ENCODE peak calls at places on chromosomes 3 and 15, in five cellular contexts. S is K562, O is H1, K is GM12878, B is HCT116. F is an unnamed sample.

GRCh38 chr3:28286595-28286994 is 45.2 kb downstream of the CMC1 start:
- DNase-seq in S (peak), O (no peak), K (peak), B (peak), F (peak)

GRCh38 chr3:63905731-63906620 is 6.2 kb downstream of the SCAANT1 start:
- DNase-seq in S (no peak), O (no peak), K (no peak), B (no peak), F (no peak)

GRCh38 chr3:52792413-52792812 is 2.2 kb upstream of the ITIH3 start:
- DNase-seq in S (peak), O (peak), K (no peak), B (no peak), F (no peak)

GRCh38 chr3:185988816-185989175 is 51.0 kb upstream of the TRA2B start:
- DNase-seq in S (no peak), O (no peak), K (no peak), B (no peak), F (no peak)

GRCh38 chr3:60045686-60046085 is 995.9 kb upstream of the CFAP20DC start:
- DNase-seq in S (no peak), O (no peak), K (no peak), B (no peak), F (no peak)

GRCh38 chr3:148992635-148993230 is 1.4 kb downstream of the GYG1 start:
- DNase-seq in S (no peak), O (no peak), K (no peak), B (no peak), F (no peak)

GRCh38 chr15:75363786-75364185 is 4.6 kb downstream of the MAN2C1 start:
- DNase-seq in S (no peak), O (no peak), K (no peak), B (no peak), F (no peak)

GRCh38 chr3:61875976-61876671 is 314.8 kb downstream of the PTPRG start:
- DNase-seq in S (no peak), O (no peak), K (no peak), B (no peak), F (no peak)

GRCh38 chr3:127449489-127450212 is 140.9 kb downstream of the TPRA1 start:
- DNase-seq in S (no peak), O (no peak), K (no peak), B (no peak), F (no peak)

GRCh38 chr3:139309880-139310279 is 33.9 kb upstream of the MRPS22 start:
- DNase-seq in S (peak), O (no peak), K (no peak), B (no peak), F (no peak)

GRCh38 chr3:133573054-133573628 is 345 bp upstream of the CDV3 start:
- DNase-seq in S (peak), O (peak), K (peak), B (peak), F (peak)

GRCh38 chr3:161576733-161577510 is 80.3 kb downstream of the OTOL1 start:
- DNase-seq in S (no peak), O (no peak), K (no peak), B (no peak), F (no peak)

GRCh38 chr3:132399054-132399929 is 18.0 kb upstream of the DNAJC13 start:
- DNase-seq in S (peak), O (no peak), K (no peak), B (peak), F (peak)

GRCh38 chr15:68719676-68720075 is 101.0 kb downstream of the ANP32A start:
- DNase-seq in S (no peak), O (no peak), K (no peak), B (no peak), F (no peak)

GRCh38 chr15:100694381-100695012 is 92.1 kb downstream of the ASB7 start:
- DNase-seq in S (no peak), O (no peak), K (no peak), B (no peak), F (no peak)

GRCh38 chr3:197151562-197151961 is 121.9 kb upstream of the MELTF start:
- DNase-seq in S (no peak), O (no peak), K (no peak), B (no peak), F (peak)

GRCh38 chr15:77507911-77508310 is 87.2 kb downstream of the HMG20A start:
- DNase-seq in S (no peak), O (no peak), K (no peak), B (peak), F (no peak)

GRCh38 chr3:146543461-146544012 is 870 bp downstream of the PLSCR1 start:
- DNase-seq in S (peak), O (no peak), K (no peak), B (no peak), F (peak)
- TF ChIP-seq JUND in S (no peak), O (no peak), K (no peak), B (no peak), F (no peak)

GRCh38 chr3:4748127-4748526 is 231.1 kb upstream of the BHLHE40 start:
- DNase-seq in S (no peak), O (no peak), K (no peak), B (no peak), F (no peak)

GRCh38 chr3:4749567-4750002 is 229.7 kb upstream of the BHLHE40 start:
- DNase-seq in S (no peak), O (no peak), K (no peak), B (no peak), F (no peak)

GRCh38 chr3:4750306-4751056 is 228.8 kb upstream of the BHLHE40 start:
- DNase-seq in S (no peak), O (no peak), K (no peak), B (no peak), F (no peak)

GRCh38 chr3:4746241-4746958 is 232.8 kb upstream of the BHLHE40 start:
- DNase-seq in S (no peak), O (no peak), K (no peak), B (no peak), F (no peak)

DNA sequence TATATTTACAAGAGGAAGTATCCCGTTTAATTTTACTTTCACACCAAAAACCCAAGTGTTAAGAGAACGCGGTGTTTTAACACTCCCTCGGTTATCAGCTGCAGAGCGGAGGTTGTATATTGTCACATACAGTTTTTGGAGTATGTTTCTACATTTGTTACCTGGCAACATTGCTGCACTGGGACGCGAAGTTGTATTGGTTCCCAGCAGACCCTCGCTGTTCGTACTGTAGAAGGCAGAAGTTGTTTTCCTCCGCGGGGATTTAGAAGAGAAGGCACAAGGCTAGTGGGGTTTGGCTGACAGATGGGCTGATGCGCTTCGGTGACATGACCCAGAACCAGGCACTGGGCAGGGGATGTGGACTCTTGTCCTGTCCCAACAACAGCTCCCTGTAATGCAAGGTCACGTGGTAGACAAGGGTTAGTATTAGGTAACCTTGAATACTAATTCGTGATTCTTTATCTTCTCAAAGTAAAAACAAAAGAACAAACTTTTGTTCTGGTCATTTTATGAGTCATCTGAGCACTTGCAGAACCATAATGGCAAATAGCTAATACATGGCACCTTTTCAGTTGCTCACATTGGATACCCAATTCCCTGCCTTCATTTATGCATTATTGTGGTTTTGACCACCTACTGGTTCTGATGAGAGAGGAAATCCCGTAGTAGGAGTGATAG is 230.4 kb upstream of the BHLHE40 start:
- DNase-seq in S (no peak), O (no peak), K (no peak), B (no peak), F (no peak)
- TF ChIP-seq JUND in S (no peak), O (no peak), K (no peak), B (no peak), F (no peak)

GRCh38 chr3:94234177-94234788 is 171.4 kb downstream of the NSUN3 start:
- DNase-seq in S (peak), O (no peak), K (no peak), B (peak), F (peak)
- TF ChIP-seq JUND in S (no peak), O (no peak), K (no peak), B (no peak), F (no peak)

DNA sequence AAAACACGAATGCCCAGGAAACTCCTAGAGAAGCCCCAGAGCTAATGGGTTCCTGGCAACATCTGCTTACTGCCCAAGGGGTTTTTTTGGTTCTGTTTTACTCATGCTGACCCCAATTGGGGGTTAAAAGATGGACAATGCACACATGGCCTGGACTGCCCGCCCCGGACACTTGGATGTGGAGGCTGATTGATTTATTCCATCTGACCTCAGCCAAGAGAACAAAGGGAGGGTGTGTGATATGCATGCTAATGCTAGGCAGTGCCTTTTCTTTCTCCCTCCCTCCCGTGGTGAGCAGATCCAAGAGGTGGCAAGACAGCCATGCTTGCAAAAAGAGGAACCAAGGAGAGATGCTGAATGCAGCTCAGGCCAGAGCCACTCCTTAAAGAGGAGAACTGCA is 3.3 kb upstream of the LRTM1 start:
- DNase-seq in S (no peak), O (no peak), K (no peak), B (no peak), F (no peak)
- TF ChIP-seq JUND in S (no peak), O (no peak), K (no peak), B (no peak), F (no peak)

F was measured in T47D.